ENCODE peak calls at places on chromosomes 11 and 22, in nine cellular contexts. E is hepatocyte, R is thoracic aorta, T is dorsolateral prefrontal cortex, C is DND-41, P is mammary epithelial cell, B is pancreas, M is heart left ventricle, F is A673. L is an unnamed sample. For H3K27me3, the result is how much of the 10 kb centered on the place peaks cover.

GRCh38 chr11:86459682-86460460 is 85.2 kb downstream of the CCDC81 start:
- DNase-seq in E (peak), R (peak), T (peak), C (no peak), P (peak), B (peak), M (peak), F (peak), L (no peak)

GRCh38 chr11:72308226-72309073 is 64.5 kb upstream of the PHOX2A start:
- DNase-seq in E (peak), R (no peak), T (no peak), C (no peak), P (peak), B (no peak), M (no peak), F (peak), L (no peak)

GRCh38 chr11:119624102-119624615 is 104.8 kb downstream of the NECTIN1 start:
- DNase-seq in E (no peak), R (no peak), T (no peak), C (no peak), P (no peak), B (no peak), M (no peak), F (peak), L (peak)

GRCh38 chr11:35111171-35112055 is 27.6 kb upstream of the CD44 start:
- DNase-seq in E (no peak), R (no peak), T (no peak), C (no peak), P (peak), B (peak), M (peak), F (no peak), L (no peak)

GRCh38 chr11:126319374-126319740 is 15.5 kb downstream of the DCPS start:
- DNase-seq in E (no peak), R (no peak), T (no peak), C (no peak), P (no peak), B (no peak), M (no peak), F (no peak), L (no peak)

GRCh38 chr11:61057615-61058014 is 44.7 kb upstream of the CD5 start:
- DNase-seq in E (no peak), R (no peak), T (no peak), C (no peak), P (no peak), B (no peak), M (no peak), F (no peak), L (no peak)

GRCh38 chr11:69948256-69949141 is 129.3 kb upstream of the FGF3 start:
- DNase-seq in E (peak), R (peak), T (no peak), C (no peak), P (peak), B (no peak), M (no peak), F (peak), L (no peak)

GRCh38 chr22:41380993-41381328 is 781 bp upstream of the TEF start:
- DNase-seq in E (peak), R (peak), T (no peak), C (no peak), P (peak), B (peak), M (peak), F (no peak), L (no peak)

GRCh38 chr11:9953994-9954626 is 290.2 kb downstream of the SWAP70 start:
- DNase-seq in E (no peak), R (no peak), T (no peak), C (no peak), P (no peak), B (no peak), M (no peak), F (no peak), L (no peak)

GRCh38 chr11:22730319-22730718 is 63.9 kb downstream of the GAS2 start:
- DNase-seq in E (peak), R (no peak), T (no peak), C (no peak), P (no peak), B (peak), M (no peak), F (peak), L (no peak)

GRCh38 chr11:134355656-134356055 is 23.9 kb downstream of the GLB1L2 start:
- DNase-seq in E (no peak), R (no peak), T (no peak), C (no peak), P (no peak), B (no peak), M (no peak), F (no peak), L (no peak)

GRCh38 chr11:88355887-88356286 is 18.4 kb upstream of the CTSC start:
- DNase-seq in E (no peak), R (no peak), T (no peak), C (no peak), P (no peak), B (no peak), M (no peak), F (no peak), L (no peak)

GRCh38 chr11:57761301-57762234 is at the start of gene CTNND1:
- DNase-seq in E (peak), R (peak), T (peak), C (peak), P (peak), B (peak), M (peak), F (peak), L (no peak)

GRCh38 chr11:73528013-73528412 is 69.9 kb downstream of the FAM168A start:
- DNase-seq in E (no peak), R (no peak), T (no peak), C (no peak), P (no peak), B (no peak), M (no peak), F (no peak), L (no peak)

GRCh38 chr11:73528420-73528819 is 69.5 kb downstream of the FAM168A start:
- DNase-seq in E (no peak), R (no peak), T (no peak), C (no peak), P (no peak), B (no peak), M (no peak), F (no peak), L (no peak)

GRCh38 chr11:73531386-73531785 is 66.5 kb downstream of the FAM168A start:
- DNase-seq in E (no peak), R (no peak), T (no peak), C (no peak), P (no peak), B (no peak), M (no peak), F (no peak), L (no peak)

GRCh38 chr11:73528877-73529530 is 68.9 kb downstream of the FAM168A start:
- DNase-seq in E (no peak), R (no peak), T (no peak), C (no peak), P (no peak), B (no peak), M (no peak), F (no peak), L (no peak)

DNA sequence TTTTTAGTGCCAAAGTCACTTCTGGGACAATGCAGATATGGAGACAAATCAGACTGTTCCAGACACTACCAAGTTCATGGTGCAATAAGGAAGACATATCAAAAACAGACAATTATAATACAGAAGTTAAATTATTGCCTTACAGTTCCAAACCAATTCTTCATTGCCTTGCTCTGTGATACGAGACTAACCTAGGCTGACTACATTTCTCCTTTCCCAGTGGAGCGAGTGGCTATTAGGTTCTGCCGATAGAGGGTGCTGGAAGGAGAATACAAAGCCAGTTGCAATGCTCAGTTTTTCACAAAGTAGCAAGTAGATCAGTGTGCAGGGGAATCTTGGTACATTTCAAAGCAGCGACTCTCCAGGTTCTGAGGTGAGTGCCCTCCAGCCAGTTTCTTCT is 67.8 kb downstream of the FAM168A start:
- DNase-seq in E (peak), R (no peak), T (no peak), C (no peak), P (no peak), B (no peak), M (no peak), F (no peak), L (no peak)
- TF ChIP-seq CTCF in E (no peak), R (no peak), T (peak), C (no peak), P (peak), B (no peak), M (no peak), F (peak), L (no peak)

GRCh38 chr22:22953796-22954195 is 66.2 kb downstream of the IGLL5 start:
- DNase-seq in E (no peak), R (no peak), T (no peak), C (no peak), P (no peak), B (no peak), M (no peak), F (no peak), L (no peak)

GRCh38 chr22:22948651-22949611 is 61.3 kb downstream of the IGLL5 start:
- DNase-seq in E (peak), R (no peak), T (no peak), C (peak), P (no peak), B (no peak), M (no peak), F (no peak), L (no peak)

GRCh38 chr22:22951035-22951434 is 63.4 kb downstream of the IGLL5 start:
- DNase-seq in E (peak), R (no peak), T (no peak), C (no peak), P (no peak), B (no peak), M (no peak), F (no peak), L (no peak)

GRCh38 chr22:22952531-22953295 is 65.1 kb downstream of the IGLL5 start:
- DNase-seq in E (no peak), R (no peak), T (no peak), C (peak), P (no peak), B (no peak), M (no peak), F (no peak), L (no peak)

DNA sequence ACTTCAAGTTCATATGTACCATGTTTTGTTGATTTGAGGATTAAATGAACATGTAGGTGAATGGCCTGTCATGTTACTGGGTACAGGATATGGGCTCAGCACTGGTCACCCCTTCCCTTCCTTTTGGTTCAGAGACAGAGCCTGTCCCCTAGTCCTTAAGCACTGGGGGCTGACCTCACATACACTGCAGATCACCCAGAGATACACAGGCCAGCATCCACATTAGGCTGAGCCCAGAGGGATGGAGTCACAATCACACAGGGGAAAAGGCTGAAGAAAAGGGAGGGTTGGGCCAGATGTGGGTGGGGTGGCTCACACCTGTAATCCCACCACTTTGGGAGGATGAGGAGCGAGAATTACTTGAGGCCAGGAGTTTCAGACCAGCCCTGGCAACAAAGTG is 62.3 kb downstream of the IGLL5 start:
- DNase-seq in E (peak), R (no peak), T (no peak), C (no peak), P (no peak), B (no peak), M (no peak), F (no peak), L (no peak)
- H3K27me3 ChIP-seq in E (under half), R (under half), T (under half), C (under half), P (under half), B (under half), M (under half), F (under half), L (under half)

GRCh38 chr11:64314146-64314804 is 3.1 kb downstream of the TRMT112 start:
- DNase-seq in E (peak), R (no peak), T (no peak), C (no peak), P (no peak), B (no peak), M (no peak), F (no peak), L (no peak)

GRCh38 chr11:64317325-64317960 is at the start of gene TRMT112:
- DNase-seq in E (peak), R (peak), T (peak), C (peak), P (peak), B (peak), M (peak), F (peak), L (peak)

GRCh38 chr11:64312947-64313346 is 4.4 kb downstream of the TRMT112 start:
- DNase-seq in E (no peak), R (no peak), T (no peak), C (no peak), P (no peak), B (no peak), M (no peak), F (no peak), L (no peak)

GRCh38 chr11:64314805-64315561 is 2.4 kb downstream of the TRMT112 start:
- DNase-seq in E (peak), R (no peak), T (no peak), C (no peak), P (no peak), B (no peak), M (no peak), F (no peak), L (no peak)

GRCh38 chr11:64313491-64314145 is 3.7 kb downstream of the TRMT112 start:
- DNase-seq in E (no peak), R (no peak), T (peak), C (no peak), P (no peak), B (no peak), M (peak), F (no peak), L (no peak)
- H3K4me3 ChIP-seq in E (no peak), R (no peak), T (no peak), C (no peak), P (no peak), B (no peak), M (peak), F (no peak), L (no peak)

DNA sequence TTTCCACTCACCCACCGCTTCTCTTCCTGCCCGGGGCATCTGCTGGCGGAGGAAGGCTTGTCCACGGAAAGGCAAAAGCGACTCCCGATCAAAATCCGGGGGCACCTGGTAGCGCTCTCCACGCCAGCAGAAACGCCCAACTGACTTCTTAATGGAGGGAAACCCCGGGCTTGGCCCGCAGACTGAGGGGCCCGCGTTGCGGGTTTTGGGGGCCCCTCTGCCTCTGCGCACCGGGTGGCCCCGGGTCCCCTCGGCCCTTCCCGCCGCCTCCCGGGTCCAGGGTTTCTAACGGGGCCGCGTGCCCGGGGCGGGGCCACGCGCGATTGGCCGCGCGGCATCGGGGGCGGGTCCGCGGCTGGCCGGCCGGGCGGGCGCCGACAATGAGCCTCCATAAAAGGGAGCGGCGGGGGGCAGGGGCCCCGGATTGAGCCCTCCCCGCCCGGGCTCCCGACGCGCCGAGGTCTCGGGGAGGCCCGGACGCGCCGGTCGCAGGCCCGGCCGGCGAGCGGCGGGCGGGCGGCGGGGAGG is at the start of gene SPINDOC:
- DNase-seq in E (peak), R (no peak), T (peak), C (peak), P (peak), B (peak), M (peak), F (peak), L (peak)
- TF ChIP-seq CTCF in E (no peak), R (no peak), T (no peak), C (no peak), P (no peak), B (no peak), M (no peak), F (no peak), L (no peak)

DNA sequence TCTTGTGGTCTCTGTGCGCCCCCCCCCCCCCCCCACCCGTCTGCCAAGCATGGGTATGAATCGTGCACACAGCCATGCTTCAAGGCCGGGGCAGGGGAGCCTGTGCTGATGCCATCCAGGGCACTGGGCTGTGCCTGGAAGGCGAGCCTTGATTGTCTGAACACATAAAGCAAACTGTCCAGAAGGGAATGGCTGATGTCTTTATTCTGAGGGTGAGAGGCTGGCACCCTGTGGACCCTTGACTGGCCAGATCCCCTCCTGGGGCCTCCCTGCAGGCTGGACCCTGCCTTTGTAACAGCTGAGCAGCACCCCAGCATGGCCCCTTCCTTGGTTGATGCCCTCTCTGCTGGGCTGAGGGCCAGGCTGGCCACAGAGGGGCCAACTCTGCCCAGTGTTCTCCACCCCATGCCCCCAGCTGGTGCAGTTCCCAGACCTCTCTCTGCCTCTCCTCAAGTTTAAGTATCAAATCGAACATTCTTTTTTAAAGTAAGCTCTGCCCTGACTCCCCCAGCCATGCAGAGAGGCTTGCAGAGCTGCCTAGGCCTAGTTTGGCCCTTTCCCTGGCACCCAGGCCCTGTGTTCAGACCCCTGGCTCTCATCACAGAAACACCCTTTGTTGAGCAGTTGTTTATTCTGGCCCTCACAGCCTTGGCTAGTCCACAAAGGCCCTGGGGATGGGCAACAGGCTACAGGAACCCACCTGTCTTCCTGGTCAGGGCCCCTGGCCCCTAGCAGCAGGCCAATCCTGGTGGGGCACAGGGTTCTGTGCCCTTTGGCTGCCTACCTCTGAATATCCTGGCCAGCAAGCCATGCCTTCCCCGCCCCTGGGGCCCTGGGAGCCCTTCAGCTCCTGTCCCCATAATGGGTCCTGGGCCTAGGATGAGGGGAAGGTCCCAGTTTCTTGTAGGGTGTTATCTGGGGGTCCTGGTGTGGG is 3.9 kb upstream of the RANBP1 start:
- DNase-seq in E (no peak), R (no peak), T (no peak), C (no peak), P (no peak), B (peak), M (peak), F (no peak), L (no peak)
- H3K27me3 ChIP-seq in E (under half), R (under half), T (under half), C (under half), P (under half), B (under half), M (under half), F (under half), L (under half)

DNA sequence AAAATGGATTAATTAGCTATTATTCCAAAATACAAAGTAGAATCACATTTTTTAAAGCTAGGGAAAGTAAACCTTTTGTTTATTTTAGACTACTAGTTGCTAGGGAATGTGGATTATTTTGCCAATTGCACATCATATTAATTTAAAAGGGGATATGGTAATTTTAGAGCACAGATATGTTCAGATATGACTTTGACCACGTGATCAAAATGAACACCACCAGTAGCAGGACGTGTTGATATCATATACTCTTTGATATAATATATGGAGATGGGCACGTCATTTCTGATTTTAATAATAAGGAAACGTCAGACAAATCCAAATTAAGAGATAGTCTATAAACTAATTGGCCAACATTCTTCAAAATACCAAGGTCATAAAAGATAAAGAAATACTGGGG is 1188.3 kb upstream of the CNTN5 start:
- DNase-seq in E (no peak), R (no peak), T (no peak), C (no peak), P (no peak), B (no peak), M (no peak), F (no peak), L (no peak)
- H3K4me3 ChIP-seq in E (no peak), R (no peak), T (no peak), C (no peak), P (no peak), B (no peak), M (no peak), F (no peak), L (no peak)

DNA sequence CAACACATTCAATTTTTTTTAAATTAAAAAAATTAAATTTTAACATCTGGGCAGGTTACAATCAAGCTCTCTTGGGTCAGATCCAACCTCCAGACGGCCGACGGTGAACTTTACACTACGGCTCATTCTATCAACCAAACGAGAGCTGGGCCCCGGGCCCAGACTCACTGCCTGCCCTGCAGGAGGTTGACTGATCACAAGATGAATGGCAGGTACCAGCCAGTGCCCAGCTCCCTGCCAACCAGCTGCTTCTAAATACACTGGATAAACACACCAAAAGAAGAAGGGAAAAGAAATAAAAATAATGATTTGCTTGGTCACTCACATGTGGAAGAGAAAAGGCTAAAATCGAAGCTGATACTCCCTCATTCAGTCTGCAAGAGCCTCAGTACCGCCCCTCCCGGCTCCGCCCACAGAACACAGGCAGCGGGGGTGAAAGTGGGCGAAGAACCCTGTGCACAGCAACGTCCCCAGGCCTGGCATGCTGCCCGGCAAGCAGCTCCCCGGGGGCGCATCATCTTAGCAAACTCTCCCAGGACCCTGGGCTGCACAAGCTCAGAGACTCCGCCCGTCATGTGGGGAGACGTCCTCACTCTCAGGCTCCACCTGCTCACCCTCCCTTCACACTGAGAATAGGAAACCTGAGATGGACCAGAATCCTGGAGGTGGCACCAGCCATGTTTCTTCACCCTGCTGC is 303.4 kb downstream of the SHANK2 start:
- DNase-seq in E (no peak), R (no peak), T (no peak), C (no peak), P (no peak), B (peak), M (no peak), F (peak), L (no peak)
- TF ChIP-seq CTCF in E (no peak), R (no peak), T (no peak), C (no peak), P (no peak), B (no peak), M (no peak), F (no peak), L (no peak)